ENCODE peak calls at places on chromosomes 4 and X, in nine cellular contexts. B is HFF-Myc, Y is nephron progenitor cell, M is WTC11, G is sigmoid colon, O is GM13976, K is endodermal cell, Q is AG09309, N is thoracic aorta. X is an unnamed sample.

GRCh38 chr4:79273918-79274317 is 51.9 kb downstream of the NAA11 start:
- DNase-seq in B (no peak), Y (no peak), M (no peak), G (no peak), O (no peak), K (no peak), Q (no peak), N (no peak), X (no peak)

GRCh38 chr4:168501407-168501806 is 4.6 kb downstream of the PALLD start:
- DNase-seq in B (no peak), Y (no peak), M (no peak), G (no peak), O (no peak), K (no peak), Q (no peak), N (no peak), X (no peak)

GRCh38 chr4:175998782-175999181 is 66.9 kb upstream of the WDR17 start:
- DNase-seq in B (no peak), Y (peak), M (peak), G (no peak), O (no peak), K (peak), Q (no peak), N (no peak), X (no peak)

GRCh38 chr4:95572304-95572991 is 23.7 kb upstream of the UNC5C start:
- DNase-seq in B (no peak), Y (peak), M (no peak), G (peak), O (no peak), K (peak), Q (no peak), N (no peak), X (no peak)

GRCh38 chrX:149129767-149130166 is 375.3 kb downstream of the IDS start:
- DNase-seq in B (no peak), Y (no peak), M (no peak), G (no peak), O (no peak), K (no peak), Q (no peak), N (no peak), X (no peak)

GRCh38 chr4:184118516-184118915 is 99.2 kb downstream of the ENPP6 start:
- DNase-seq in B (no peak), Y (no peak), M (no peak), G (no peak), O (no peak), K (no peak), Q (no peak), N (no peak), X (no peak)

GRCh38 chr4:168057412-168057811 is 34.9 kb upstream of the ANXA10 start:
- DNase-seq in B (no peak), Y (no peak), M (no peak), G (no peak), O (no peak), K (no peak), Q (no peak), N (no peak), X (no peak)

GRCh38 chr4:8580321-8581093 is at the start of gene GPR78:
- DNase-seq in B (no peak), Y (peak), M (peak), G (peak), O (peak), K (peak), Q (no peak), N (no peak), X (peak)

GRCh38 chr4:117479673-117480072 is 394.3 kb upstream of the TRAM1L1 start:
- DNase-seq in B (no peak), Y (no peak), M (no peak), G (no peak), O (no peak), K (no peak), Q (no peak), N (no peak), X (no peak)

GRCh38 chr4:159077702-159078495 is 25.0 kb upstream of the RAPGEF2 start:
- DNase-seq in B (no peak), Y (no peak), M (no peak), G (no peak), O (peak), K (no peak), Q (no peak), N (no peak), X (no peak)

GRCh38 chr4:139814285-139815015 is 148.8 kb downstream of the MGST2 start:
- DNase-seq in B (no peak), Y (no peak), M (no peak), G (no peak), O (no peak), K (no peak), Q (no peak), N (no peak), X (no peak)

GRCh38 chrX:147550217-147550616 is 361.5 kb upstream of the FMR1 start:
- DNase-seq in B (no peak), Y (peak), M (no peak), G (no peak), O (no peak), K (peak), Q (no peak), N (no peak), X (no peak)

GRCh38 chrX:67543818-67544217 is at the start of gene AR:
- DNase-seq in B (no peak), Y (peak), M (peak), G (peak), O (no peak), K (peak), Q (no peak), N (no peak), X (no peak)

GRCh38 chr4:163415668-163416067 is 57.9 kb downstream of the TKTL2 start:
- DNase-seq in B (no peak), Y (no peak), M (no peak), G (no peak), O (no peak), K (no peak), Q (no peak), N (no peak), X (no peak)

GRCh38 chr4:113327513-113327912 is 278.1 kb downstream of the ANK2 start:
- DNase-seq in B (no peak), Y (no peak), M (no peak), G (no peak), O (no peak), K (no peak), Q (no peak), N (no peak), X (no peak)

GRCh38 chrX:17413228-17413627 is 38.2 kb downstream of the NHS start:
- DNase-seq in B (no peak), Y (no peak), M (no peak), G (no peak), O (no peak), K (no peak), Q (peak), N (no peak), X (no peak)

GRCh38 chr4:165151734-165152133 is 39.1 kb upstream of the TMEM192 start:
- DNase-seq in B (no peak), Y (no peak), M (no peak), G (no peak), O (no peak), K (no peak), Q (no peak), N (no peak), X (no peak)

GRCh38 chr4:40212674-40213504 is 16.1 kb downstream of the RHOH start:
- DNase-seq in B (no peak), Y (no peak), M (no peak), G (no peak), O (no peak), K (no peak), Q (no peak), N (no peak), X (no peak)

GRCh38 chrX:63258144-63258543 is 93.0 kb downstream of the SPIN4 start:
- DNase-seq in B (no peak), Y (no peak), M (no peak), G (no peak), O (no peak), K (no peak), Q (no peak), N (no peak), X (no peak)

GRCh38 chr4:56229947-56230346 is 157.3 kb downstream of the AASDH start:
- DNase-seq in B (no peak), Y (no peak), M (no peak), G (no peak), O (no peak), K (no peak), Q (no peak), N (no peak), X (no peak)

GRCh38 chr4:185096032-185096653 is 46.9 kb upstream of the SLC25A4 start:
- DNase-seq in B (no peak), Y (no peak), M (no peak), G (no peak), O (peak), K (no peak), Q (peak), N (no peak), X (no peak)

GRCh38 chr4:18021470-18021719 is 160 bp downstream of the LCORL start:
- DNase-seq in B (no peak), Y (no peak), M (no peak), G (no peak), O (no peak), K (no peak), Q (no peak), N (no peak), X (no peak)

DNA sequence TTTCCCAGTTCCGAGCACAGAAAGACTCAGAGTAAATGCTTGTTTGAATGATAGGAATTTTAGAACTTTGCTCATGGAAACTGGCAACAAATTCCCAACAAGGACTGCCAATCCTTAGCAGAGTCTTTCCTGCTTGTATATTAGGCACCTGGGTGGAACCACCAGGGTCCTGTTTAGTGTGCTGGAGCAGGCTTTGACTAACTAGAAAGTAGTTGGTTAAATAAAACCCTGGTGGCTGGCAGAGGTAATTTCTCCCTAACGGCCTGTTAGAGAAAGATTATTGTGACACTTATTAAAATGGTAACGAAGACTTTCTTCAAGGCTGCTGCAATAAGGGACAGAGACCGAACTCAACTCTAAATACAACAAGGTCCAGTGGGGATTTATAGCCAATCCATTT is 103.6 kb upstream of the TEX13D start:
- DNase-seq in B (no peak), Y (no peak), M (no peak), G (no peak), O (no peak), K (no peak), Q (no peak), N (no peak), X (no peak)
- TF ChIP-seq CTCF in B (no peak), Y (no peak), M (no peak), G (no peak), O (no peak), K (peak), Q (no peak), N (no peak), X (peak)

GRCh38 chr4:38757945-38758344 is 24.8 kb downstream of the TLR10 start:
- DNase-seq in B (no peak), Y (no peak), M (peak), G (no peak), O (no peak), K (peak), Q (no peak), N (no peak), X (no peak)
- TF ChIP-seq CTCF in B (peak), Y (no peak), M (peak), G (no peak), O (peak), K (peak), Q (no peak), N (no peak), X (peak)

GRCh38 chr4:182143086-182143821 is 99.9 kb upstream of the TENM3 start:
- DNase-seq in B (no peak), Y (peak), M (peak), G (no peak), O (no peak), K (peak), Q (no peak), N (no peak), X (no peak)
- TF ChIP-seq CTCF in B (no peak), Y (no peak), M (no peak), G (no peak), O (no peak), K (no peak), Q (peak), N (no peak), X (peak)

GRCh38 chr4:135192746-135193535 is 991.4 kb upstream of the PABPC4L start:
- DNase-seq in B (no peak), Y (no peak), M (no peak), G (no peak), O (no peak), K (no peak), Q (no peak), N (no peak), X (no peak)
- TF ChIP-seq CTCF in B (no peak), Y (no peak), M (no peak), G (no peak), O (no peak), K (no peak), Q (no peak), N (no peak), X (no peak)